ENCODE peak calls at places on chromosomes 6 and 20, in eight cellular contexts. One of them, this sample, is unnamed.

GRCh38 chr6:17101422-17102257 is at the start of gene STMND1:
- DNase-seq in SJSA1: peak
- DNase-seq in stimulated activated CD4-positive, alpha-beta T cell treated with anti-CD3 and anti-CD28 coated beads, Interleukin-4, amount 100 ng/mL, for 24 hours: no peak
- DNase-seq in naive thymus-derived CD4-positive, alpha-beta T cell: no peak
- DNase-seq in T-cell: no peak
- DNase-seq in Peyer's patch: no peak
- DNase-seq in activated naive CD4-positive, alpha-beta T cell: no peak
- DNase-seq in activated CD8-positive, alpha-beta T cell treated with anti-CD3 and anti-CD28 coated beads for 36 hours: peak
- DNase-seq in this sample: no peak

GRCh38 chr6:89688328-89688727 is 49.8 kb upstream of the LYRM2 start:
- DNase-seq in SJSA1: no peak
- DNase-seq in stimulated activated CD4-positive, alpha-beta T cell treated with anti-CD3 and anti-CD28 coated beads, Interleukin-4, amount 100 ng/mL, for 24 hours: no peak
- DNase-seq in naive thymus-derived CD4-positive, alpha-beta T cell: no peak
- DNase-seq in T-cell: no peak
- DNase-seq in Peyer's patch: no peak
- DNase-seq in activated naive CD4-positive, alpha-beta T cell: no peak
- DNase-seq in activated CD8-positive, alpha-beta T cell treated with anti-CD3 and anti-CD28 coated beads for 36 hours: no peak
- DNase-seq in this sample: no peak

GRCh38 chr6:134774244-134774643 is 175.7 kb downstream of the ALDH8A1 start:
- DNase-seq in SJSA1: peak
- DNase-seq in stimulated activated CD4-positive, alpha-beta T cell treated with anti-CD3 and anti-CD28 coated beads, Interleukin-4, amount 100 ng/mL, for 24 hours: no peak
- DNase-seq in naive thymus-derived CD4-positive, alpha-beta T cell: no peak
- DNase-seq in T-cell: no peak
- DNase-seq in Peyer's patch: no peak
- DNase-seq in activated naive CD4-positive, alpha-beta T cell: no peak
- DNase-seq in activated CD8-positive, alpha-beta T cell treated with anti-CD3 and anti-CD28 coated beads for 36 hours: no peak
- DNase-seq in this sample: no peak

GRCh38 chr6:147106759-147107401 is 97.3 kb upstream of the STXBP5 start:
- DNase-seq in SJSA1: no peak
- DNase-seq in stimulated activated CD4-positive, alpha-beta T cell treated with anti-CD3 and anti-CD28 coated beads, Interleukin-4, amount 100 ng/mL, for 24 hours: no peak
- DNase-seq in naive thymus-derived CD4-positive, alpha-beta T cell: no peak
- DNase-seq in T-cell: no peak
- DNase-seq in Peyer's patch: no peak
- DNase-seq in activated naive CD4-positive, alpha-beta T cell: no peak
- DNase-seq in activated CD8-positive, alpha-beta T cell treated with anti-CD3 and anti-CD28 coated beads for 36 hours: no peak
- DNase-seq in this sample: no peak

GRCh38 chr20:51420111-51420510 is 122.4 kb downstream of the NFATC2 start:
- DNase-seq in SJSA1: no peak
- DNase-seq in stimulated activated CD4-positive, alpha-beta T cell treated with anti-CD3 and anti-CD28 coated beads, Interleukin-4, amount 100 ng/mL, for 24 hours: no peak
- DNase-seq in naive thymus-derived CD4-positive, alpha-beta T cell: no peak
- DNase-seq in T-cell: no peak
- DNase-seq in Peyer's patch: no peak
- DNase-seq in activated naive CD4-positive, alpha-beta T cell: no peak
- DNase-seq in activated CD8-positive, alpha-beta T cell treated with anti-CD3 and anti-CD28 coated beads for 36 hours: no peak
- DNase-seq in this sample: no peak

GRCh38 chr6:40930045-40930444 is 109.0 kb downstream of the UNC5CL start:
- DNase-seq in SJSA1: no peak
- DNase-seq in stimulated activated CD4-positive, alpha-beta T cell treated with anti-CD3 and anti-CD28 coated beads, Interleukin-4, amount 100 ng/mL, for 24 hours: no peak
- DNase-seq in naive thymus-derived CD4-positive, alpha-beta T cell: no peak
- DNase-seq in T-cell: no peak
- DNase-seq in Peyer's patch: no peak
- DNase-seq in activated naive CD4-positive, alpha-beta T cell: no peak
- DNase-seq in activated CD8-positive, alpha-beta T cell treated with anti-CD3 and anti-CD28 coated beads for 36 hours: no peak
- DNase-seq in this sample: no peak

GRCh38 chr6:3793545-3793944 is 42.0 kb upstream of the PXDC1 start:
- DNase-seq in SJSA1: peak
- DNase-seq in stimulated activated CD4-positive, alpha-beta T cell treated with anti-CD3 and anti-CD28 coated beads, Interleukin-4, amount 100 ng/mL, for 24 hours: no peak
- DNase-seq in naive thymus-derived CD4-positive, alpha-beta T cell: no peak
- DNase-seq in T-cell: no peak
- DNase-seq in Peyer's patch: no peak
- DNase-seq in activated naive CD4-positive, alpha-beta T cell: no peak
- DNase-seq in activated CD8-positive, alpha-beta T cell treated with anti-CD3 and anti-CD28 coated beads for 36 hours: no peak
- DNase-seq in this sample: no peak

GRCh38 chr20:35344354-35344837 is 52.2 kb upstream of the FAM83C start:
- DNase-seq in SJSA1: no peak
- DNase-seq in stimulated activated CD4-positive, alpha-beta T cell treated with anti-CD3 and anti-CD28 coated beads, Interleukin-4, amount 100 ng/mL, for 24 hours: no peak
- DNase-seq in naive thymus-derived CD4-positive, alpha-beta T cell: no peak
- DNase-seq in T-cell: no peak
- DNase-seq in Peyer's patch: no peak
- DNase-seq in activated naive CD4-positive, alpha-beta T cell: no peak
- DNase-seq in activated CD8-positive, alpha-beta T cell treated with anti-CD3 and anti-CD28 coated beads for 36 hours: no peak
- DNase-seq in this sample: no peak

GRCh38 chr6:39924283-39924682 is 10.0 kb downstream of the MOCS1 start:
- DNase-seq in SJSA1: no peak
- DNase-seq in stimulated activated CD4-positive, alpha-beta T cell treated with anti-CD3 and anti-CD28 coated beads, Interleukin-4, amount 100 ng/mL, for 24 hours: no peak
- DNase-seq in naive thymus-derived CD4-positive, alpha-beta T cell: no peak
- DNase-seq in T-cell: no peak
- DNase-seq in Peyer's patch: no peak
- DNase-seq in activated naive CD4-positive, alpha-beta T cell: no peak
- DNase-seq in activated CD8-positive, alpha-beta T cell treated with anti-CD3 and anti-CD28 coated beads for 36 hours: no peak
- DNase-seq in this sample: no peak

GRCh38 chr6:111294374-111294967 is 188.5 kb downstream of the REV3L start:
- DNase-seq in SJSA1: no peak
- DNase-seq in stimulated activated CD4-positive, alpha-beta T cell treated with anti-CD3 and anti-CD28 coated beads, Interleukin-4, amount 100 ng/mL, for 24 hours: no peak
- DNase-seq in naive thymus-derived CD4-positive, alpha-beta T cell: no peak
- DNase-seq in T-cell: no peak
- DNase-seq in Peyer's patch: no peak
- DNase-seq in activated naive CD4-positive, alpha-beta T cell: no peak
- DNase-seq in activated CD8-positive, alpha-beta T cell treated with anti-CD3 and anti-CD28 coated beads for 36 hours: no peak
- DNase-seq in this sample: no peak

GRCh38 chr20:21125072-21125848 is 622 bp upstream of the KIZ start:
- DNase-seq in SJSA1: peak
- DNase-seq in stimulated activated CD4-positive, alpha-beta T cell treated with anti-CD3 and anti-CD28 coated beads, Interleukin-4, amount 100 ng/mL, for 24 hours: no peak
- DNase-seq in naive thymus-derived CD4-positive, alpha-beta T cell: no peak
- DNase-seq in T-cell: no peak
- DNase-seq in Peyer's patch: no peak
- DNase-seq in activated naive CD4-positive, alpha-beta T cell: no peak
- DNase-seq in activated CD8-positive, alpha-beta T cell treated with anti-CD3 and anti-CD28 coated beads for 36 hours: no peak
- DNase-seq in this sample: no peak

GRCh38 chr6:126526547-126526946 is 186.6 kb downstream of the CENPW start:
- DNase-seq in SJSA1: no peak
- DNase-seq in stimulated activated CD4-positive, alpha-beta T cell treated with anti-CD3 and anti-CD28 coated beads, Interleukin-4, amount 100 ng/mL, for 24 hours: no peak
- DNase-seq in naive thymus-derived CD4-positive, alpha-beta T cell: no peak
- DNase-seq in T-cell: no peak
- DNase-seq in Peyer's patch: no peak
- DNase-seq in activated naive CD4-positive, alpha-beta T cell: no peak
- DNase-seq in activated CD8-positive, alpha-beta T cell treated with anti-CD3 and anti-CD28 coated beads for 36 hours: no peak
- DNase-seq in this sample: no peak

GRCh38 chr6:35363293-35363750 is 21.0 kb downstream of the PPARD start:
- DNase-seq in SJSA1: no peak
- DNase-seq in stimulated activated CD4-positive, alpha-beta T cell treated with anti-CD3 and anti-CD28 coated beads, Interleukin-4, amount 100 ng/mL, for 24 hours: no peak
- DNase-seq in naive thymus-derived CD4-positive, alpha-beta T cell: no peak
- DNase-seq in T-cell: no peak
- DNase-seq in Peyer's patch: no peak
- DNase-seq in activated naive CD4-positive, alpha-beta T cell: no peak
- DNase-seq in activated CD8-positive, alpha-beta T cell treated with anti-CD3 and anti-CD28 coated beads for 36 hours: no peak
- DNase-seq in this sample: no peak

GRCh38 chr20:42350521-42350920 is 732.3 kb upstream of the CHD6 start:
- DNase-seq in SJSA1: no peak
- DNase-seq in stimulated activated CD4-positive, alpha-beta T cell treated with anti-CD3 and anti-CD28 coated beads, Interleukin-4, amount 100 ng/mL, for 24 hours: no peak
- DNase-seq in naive thymus-derived CD4-positive, alpha-beta T cell: no peak
- DNase-seq in T-cell: no peak
- DNase-seq in Peyer's patch: no peak
- DNase-seq in activated naive CD4-positive, alpha-beta T cell: no peak
- DNase-seq in activated CD8-positive, alpha-beta T cell treated with anti-CD3 and anti-CD28 coated beads for 36 hours: no peak
- DNase-seq in this sample: no peak

This sample was measured in activated CD4-positive, alpha-beta memory T cell treated with anti-CD3 and anti-CD28 coated beads, Interleukin-2, amount 10 ng/mL, durations not matched to agents 7 days and 5 days.